ENCODE peak calls at places on chromosome 18, in five cellular contexts. X is K562; I is stimulated activated CD8-positive, alpha-beta memory T cell treated with anti-CD3 and anti-CD28 coated beads, Interleukin-15, amount 100 ng/mL, for 1 hour; W is sciatic nerve; O is adrenal gland. Q is an unnamed sample.

GRCh38 chr18:8773980-8774379 is 68.6 kb downstream of the MTCL1 start:
- DNase-seq in X (no peak), I (no peak), W (no peak), O (no peak), Q (no peak)

GRCh38 chr18:58496937-58497336 is 132.0 kb downstream of the ALPK2 start:
- DNase-seq in X (peak; percentile 10), I (no peak), W (no peak), O (no peak), Q (no peak)

GRCh38 chr18:40582105-40582504 is 1372.9 kb upstream of the PIK3C3 start:
- DNase-seq in X (no peak), I (no peak), W (no peak), O (no peak), Q (no peak)

GRCh38 chr18:58028109-58028784 is 15.8 kb upstream of the NEDD4L start:
- DNase-seq in X (no peak), I (no peak), W (no peak), O (no peak), Q (no peak)

GRCh38 chr18:37294951-37295350 is 270.6 kb downstream of the CELF4 start:
- DNase-seq in X (peak; percentile 66), I (no peak), W (no peak), O (no peak), Q (no peak)

GRCh38 chr18:76573325-76574025 is 78.4 kb upstream of the ZNF516 start:
- DNase-seq in X (no peak), I (no peak), W (no peak), O (no peak), Q (no peak)

GRCh38 chr18:26405190-26405781 is 143.1 kb downstream of the KCTD1 start:
- DNase-seq in X (peak; percentile 16), I (no peak), W (no peak), O (peak; percentile 55), Q (no peak)

GRCh38 chr18:27298215-27298804 is 113.2 kb upstream of the CHST9 start:
- DNase-seq in X (no peak), I (no peak), W (no peak), O (no peak), Q (no peak)

GRCh38 chr18:36372902-36373301 is 75.4 kb downstream of the FHOD3 start:
- DNase-seq in X (no peak), I (no peak), W (no peak), O (no peak), Q (no peak)

GRCh38 chr18:31688601-31689000 is 4.2 kb upstream of the B4GALT6 start:
- DNase-seq in X (no peak), I (no peak), W (no peak), O (no peak), Q (no peak)

GRCh38 chr18:6994053-6994452 is 123.5 kb downstream of the LAMA1 start:
- DNase-seq in X (no peak), I (no peak), W (no peak), O (no peak), Q (no peak)

GRCh38 chr18:32730620-32731021 is 42.2 kb downstream of the KLHL14 start:
- DNase-seq in X (no peak), I (no peak), W (no peak), O (no peak), Q (no peak)

GRCh38 chr18:48855422-48856377 is 95.1 kb downstream of the SMAD7 start:
- DNase-seq in X (no peak), I (no peak), W (no peak), O (peak; percentile 44), Q (no peak)